ENCODE peak calls at places on chromosomes 1 and 21, in four cellular contexts. F is HT-29; I is activated CD4-positive, alpha-beta T cell treated with anti-CD3 and anti-CD28 coated beads for 48 hours; G is ACHN. C is an unnamed sample.

GRCh38 chr1:81111818-81112217 is 688.9 kb upstream of the ADGRL2 start:
- DNase-seq in G (no peak), F (no peak), I (no peak), C (no peak)

GRCh38 chr1:7048395-7048794 is 263.1 kb downstream of the CAMTA1 start:
- DNase-seq in I (no peak), F (no peak), G (no peak), C (no peak)

GRCh38 chr21:34545079-34545884 is 33.3 kb upstream of the KCNE1 start:
- DNase-seq in F (peak), G (peak), I (peak), C (peak)

GRCh38 chr1:14788065-14788464 is 189.6 kb downstream of the KAZN start:
- DNase-seq in F (no peak), I (no peak), G (no peak), C (no peak)

GRCh38 chr1:221247050-221247449 is 367.8 kb downstream of the HLX start:
- DNase-seq in F (no peak), I (no peak), G (no peak), C (no peak)

GRCh38 chr21:45410151-45410864 is 5.3 kb downstream of the COL18A1 start:
- DNase-seq in I (no peak), G (no peak), F (no peak), C (peak)

GRCh38 chr1:226778657-226779058 is 39.6 kb upstream of the ITPKB start:
- DNase-seq in I (no peak), G (no peak), F (no peak), C (no peak)

GRCh38 chr1:230267338-230268065 is 158.6 kb downstream of the PGBD5 start:
- DNase-seq in I (no peak), G (no peak), F (no peak), C (no peak)

GRCh38 chr21:14864211-14865021 is 200.4 kb downstream of the NRIP1 start:
- DNase-seq in I (peak), F (peak), G (peak), C (peak)

GRCh38 chr1:245503548-245503947 is 348.8 kb downstream of the KIF26B start:
- DNase-seq in I (no peak), G (no peak), F (no peak), C (no peak)

GRCh38 chr1:207825296-207825695 is 73.4 kb downstream of the CD46 start:
- DNase-seq in G (no peak), I (no peak), F (no peak), C (no peak)

GRCh38 chr1:41936107-41936506 is 17.4 kb upstream of the HIVEP3 start:
- DNase-seq in I (peak), F (peak), G (peak), C (no peak)

C was measured in HepG2.